ENCODE peak calls at places on chromosomes 2 and 18, in six cellular contexts. W is Peyer's patch; C is uterus; V is mesenchymal stem cell; I is tibial artery; U is CD4-positive, alpha-beta memory T cell. G is an unnamed sample.
A peak's percentile ranks its signal among the peaks of the same experiment; 100 is the strongest.

GRCh38 chr2:65277791-65278449 is 50.3 kb downstream of the ACTR2 start:
- DNase-seq in W (no peak), C (no peak), V (peak; percentile 75), I (no peak), U (no peak), G (no peak)

GRCh38 chr2:239109916-239110545 is 262.1 kb downstream of the TWIST2 start:
- DNase-seq in W (no peak), C (no peak), V (no peak), I (no peak), U (no peak), G (no peak)

GRCh38 chr2:226701052-226701451 is 98.6 kb downstream of the IRS1 start:
- DNase-seq in W (no peak), C (no peak), V (peak; percentile 95), I (no peak), U (no peak), G (no peak)

GRCh38 chr2:31397099-31397498 is 17.4 kb downstream of the XDH start:
- DNase-seq in W (no peak), C (no peak), V (no peak), I (no peak), U (no peak), G (no peak)

GRCh38 chr2:16709769-16710168 is 44.1 kb upstream of the CYRIA start:
- DNase-seq in W (no peak), C (no peak), V (no peak), I (peak; percentile 39), U (no peak), G (no peak)

GRCh38 chr18:7632152-7633098 is 65.3 kb downstream of the PTPRM start:
- DNase-seq in W (no peak), C (no peak), V (no peak), I (no peak), U (no peak), G (no peak)

GRCh38 chr18:79924814-79925655 is 26.4 kb downstream of the SLC66A2 start:
- DNase-seq in W (peak; percentile 26), C (peak; percentile 27), V (no peak), I (peak; percentile 12), U (no peak), G (no peak)

GRCh38 chr2:98761909-98762308 is 31.0 kb upstream of the MGAT4A start:
- DNase-seq in W (no peak), C (no peak), V (no peak), I (no peak), U (no peak), G (no peak)

GRCh38 chr2:228876296-228876695 is 394.8 kb downstream of the PID1 start:
- DNase-seq in W (no peak), C (no peak), V (no peak), I (no peak), U (no peak), G (no peak)

GRCh38 chr2:232544674-232545073 is 5.2 kb downstream of the CHRNG start:
- DNase-seq in W (no peak), C (no peak), V (no peak), I (no peak), U (no peak), G (no peak)

GRCh38 chr2:100038019-100038418 is 104.4 kb downstream of the AFF3 start:
- DNase-seq in W (no peak), C (no peak), V (no peak), I (no peak), U (no peak), G (no peak)

GRCh38 chr2:86274918-86275275 is 62.5 kb downstream of the REEP1 start:
- DNase-seq in W (peak; percentile 86), C (no peak), V (peak; percentile 22), I (no peak), U (no peak), G (no peak)

GRCh38 chr2:241729868-241730267 is 4.6 kb upstream of the D2HGDH start:
- DNase-seq in W (no peak), C (no peak), V (no peak), I (no peak), U (no peak), G (no peak)

GRCh38 chr2:158079672-158080071 is 22.0 kb upstream of the UPP2 start:
- DNase-seq in W (no peak), C (no peak), V (no peak), I (no peak), U (no peak), G (no peak)

GRCh38 chr2:16044946-16045456 is 104.7 kb downstream of the MYCN start:
- DNase-seq in W (no peak), C (no peak), V (no peak), I (no peak), U (no peak), G (no peak)

GRCh38 chr2:71965530-71965929 is 182.1 kb downstream of the CYP26B1 start:
- DNase-seq in W (no peak), C (no peak), V (no peak), I (no peak), U (no peak), G (no peak)
- H3K27me3 ChIP-seq in W (no peaks in the 10 kb centered on the region), C (no peaks in the 10 kb centered on the region), V (peaks cover 68% of the 10 kb centered on the region), I (peaks cover 4% of the 10 kb centered on the region), U (no peaks in the 10 kb centered on the region), G (peaks cover 11% of the 10 kb centered on the region)

GRCh38 chr2:875687-876615 is 74.7 kb upstream of the SNTG2 start:
- DNase-seq in W (no peak), C (no peak), V (no peak), I (no peak), U (no peak), G (no peak)

GRCh38 chr2:871175-871727 is 79.4 kb upstream of the SNTG2 start:
- DNase-seq in W (no peak), C (no peak), V (no peak), I (no peak), U (no peak), G (no peak)

GRCh38 chr2:873027-873426 is 77.6 kb upstream of the SNTG2 start:
- DNase-seq in W (no peak), C (no peak), V (no peak), I (no peak), U (no peak), G (no peak)

GRCh38 chr2:871926-872680 is 78.5 kb upstream of the SNTG2 start:
- DNase-seq in W (no peak), C (no peak), V (no peak), I (no peak), U (no peak), G (no peak)

DNA sequence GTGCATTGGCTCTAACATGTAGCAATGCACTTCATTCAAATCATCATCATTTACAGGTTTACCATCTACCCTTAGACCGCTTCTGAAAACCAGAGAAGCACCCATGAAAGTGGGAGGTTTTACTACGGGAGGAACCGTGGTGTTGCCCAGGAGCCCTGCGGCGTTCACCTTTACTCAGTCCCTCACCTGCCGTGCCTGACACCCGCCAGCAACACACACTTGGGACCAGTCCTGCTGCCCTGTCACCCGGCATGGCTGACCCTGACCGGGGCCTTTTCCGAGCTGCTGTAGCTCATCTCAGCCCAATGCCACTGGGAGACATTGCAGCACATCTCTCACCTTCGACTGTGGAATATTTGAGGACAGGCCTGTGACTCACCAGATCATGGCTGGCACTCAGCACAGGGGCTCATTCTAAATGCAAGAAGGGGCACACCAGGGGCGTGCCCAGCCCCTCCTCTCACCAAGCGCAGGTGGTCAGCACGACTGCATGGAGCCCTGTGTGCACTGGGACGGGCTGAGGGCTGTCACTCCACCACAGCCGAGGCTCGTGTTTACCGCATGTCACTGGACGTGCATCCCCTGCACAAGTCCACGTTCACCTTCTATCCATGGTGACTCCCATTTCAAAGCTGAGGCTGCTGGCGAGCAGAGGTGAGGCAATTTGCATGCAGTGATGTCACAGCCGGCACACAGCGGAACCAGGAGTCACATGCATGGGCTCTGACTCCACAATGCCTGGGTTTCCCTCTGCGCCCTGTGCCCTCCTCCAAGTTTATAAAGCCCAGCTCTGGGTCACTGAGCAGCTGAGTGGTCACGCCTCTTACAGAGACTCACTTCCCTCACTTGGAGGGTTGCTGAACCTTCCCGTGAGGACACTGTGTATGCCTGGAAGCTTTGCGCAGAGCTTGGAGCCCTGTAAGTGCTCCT is 76.7 kb upstream of the SNTG2 start:
- DNase-seq in W (no peak), C (no peak), V (no peak), I (no peak), U (no peak), G (no peak)
- H3K27me3 ChIP-seq in W (no peaks in the 10 kb centered on the region), C (peaks cover 10% of the 10 kb centered on the region), V (no peaks in the 10 kb centered on the region), I (peaks cover 34% of the 10 kb centered on the region), U (no peaks in the 10 kb centered on the region), G (no peaks in the 10 kb centered on the region)

GRCh38 chr2:236176417-236176816 is 8.2 kb upstream of the GBX2 start:
- DNase-seq in W (no peak), C (no peak), V (no peak), I (no peak), U (no peak), G (peak; percentile 67)
- H3K27me3 ChIP-seq in W (peaks cover 61% of the 10 kb centered on the region), C (peaks cover 94% of the 10 kb centered on the region), V (peaks cover 32% of the 10 kb centered on the region), I (peaks cover 82% of the 10 kb centered on the region), U (peaks cover 41% of the 10 kb centered on the region), G (peaks cover 75% of the 10 kb centered on the region)

GRCh38 chr2:237626813-237627451 is 455 bp upstream of the LRRFIP1 start:
- DNase-seq in W (no peak), C (no peak), V (no peak), I (no peak), U (no peak), G (no peak)
- H3K27me3 ChIP-seq in W (no peaks in the 10 kb centered on the region), C (no peaks in the 10 kb centered on the region), V (no peaks in the 10 kb centered on the region), I (no peaks in the 10 kb centered on the region), U (no peaks in the 10 kb centered on the region), G (no peaks in the 10 kb centered on the region)

DNA sequence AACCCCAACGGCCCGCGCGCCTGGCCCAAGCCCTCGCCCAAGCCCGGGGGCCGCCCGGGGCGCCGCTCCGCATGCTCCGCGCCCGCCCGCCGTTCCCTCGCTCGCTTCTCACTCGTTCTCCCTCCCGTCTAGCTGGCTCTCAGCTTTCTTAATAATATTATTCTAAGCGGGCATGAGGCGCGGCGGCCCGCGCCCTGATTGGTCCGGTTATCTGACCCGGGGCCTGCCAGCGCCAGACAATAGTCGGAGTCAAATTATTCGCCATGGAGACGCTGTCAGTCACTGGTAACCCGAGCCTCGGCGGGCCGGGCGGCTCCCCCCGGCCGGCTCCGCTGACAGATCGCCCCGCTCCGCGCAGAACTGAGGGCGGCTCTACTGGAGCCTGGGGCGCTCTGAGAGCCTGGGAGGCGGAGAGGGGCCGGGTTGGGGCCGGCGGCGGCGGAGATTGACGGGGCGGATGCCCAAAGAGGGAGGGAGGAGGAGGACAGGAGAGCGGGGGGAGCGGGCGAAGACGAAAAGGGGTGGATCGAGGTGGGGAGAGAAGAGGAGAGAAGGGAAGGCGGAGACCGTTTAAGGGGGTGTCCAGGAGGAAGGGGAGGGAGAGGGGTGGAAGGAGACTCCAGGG is at the start of gene SIX2:
- DNase-seq in W (peak; percentile 79), C (peak; percentile 86), V (peak; percentile 78), I (peak; percentile 95), U (no peak), G (peak; percentile 97)
- H3K27me3 ChIP-seq in W (peaks cover 80% of the 10 kb centered on the region), C (peaks cover 10% of the 10 kb centered on the region), V (peaks cover 12% of the 10 kb centered on the region), I (peaks cover 5% of the 10 kb centered on the region), U (peaks cover 13% of the 10 kb centered on the region), G (peaks cover 26% of the 10 kb centered on the region)